ENCODE peak calls at places on chromosome 7, in nine cellular contexts. U, S, J, B, V, H, C, L and P are unnamed samples.

GRCh38 chr7:111400088-111400487 is 162.2 kb downstream of the IMMP2L start:
- DNase-seq in H (no peak), V (no peak), J (no peak), U (no peak), L (no peak), C (no peak), S (no peak), B (no peak), P (no peak)

GRCh38 chr7:2931034-2931415 is 86.9 kb upstream of the GNA12 start:
- DNase-seq in B (no peak), V (no peak), C (no peak), J (no peak), U (no peak), L (no peak), H (no peak), S (no peak), P (no peak)

GRCh38 chr7:138970446-138970845 is 10.7 kb downstream of the KIAA1549 start:
- DNase-seq in H (no peak), C (no peak), V (no peak), S (no peak), U (no peak), L (no peak), B (no peak), J (no peak), P (no peak)

GRCh38 chr7:12692479-12693259 is 5.2 kb downstream of the ARL4A start:
- DNase-seq in C (no peak), B (no peak), L (no peak), V (no peak), U (no peak), J (no peak), S (no peak), H (no peak), P (no peak)

GRCh38 chr7:76300210-76300731 is 2.2 kb upstream of the HSPB1 start:
- DNase-seq in H (peak), V (no peak), L (peak), U (peak), J (peak), B (peak), C (no peak), S (no peak), P (no peak)

GRCh38 chr7:108415821-108416536 is 40.3 kb downstream of the NRCAM start:
- DNase-seq in L (no peak), J (peak), S (peak), H (peak), V (no peak), U (peak), C (peak), B (no peak), P (no peak)

GRCh38 chr7:70881470-70881869 is 250.5 kb upstream of the GALNT17 start:
- DNase-seq in C (no peak), J (no peak), B (no peak), S (no peak), V (no peak), U (no peak), L (no peak), H (no peak), P (no peak)

GRCh38 chr7:84688671-84689070 is 494.1 kb upstream of the SEMA3A start:
- DNase-seq in S (peak), C (no peak), J (peak), L (no peak), U (peak), V (no peak), B (no peak), H (peak), P (no peak)

GRCh38 chr7:1065263-1066260 is 21.2 kb downstream of the GPR146 start:
- DNase-seq in S (no peak), B (no peak), J (peak), C (peak), U (peak), H (peak), L (peak), V (peak), P (peak)

GRCh38 chr7:151271699-151272355 is 23.3 kb upstream of the SMARCD3 start:
- DNase-seq in H (no peak), J (no peak), B (no peak), S (no peak), V (no peak), L (peak), U (peak), C (peak), P (no peak)

GRCh38 chr7:97024209-97025129 is at the start of gene DLX5:
- DNase-seq in B (no peak), J (no peak), C (no peak), S (no peak), H (no peak), U (no peak), L (no peak), V (peak), P (no peak)

GRCh38 chr7:110090113-110090820 is 1000.7 kb upstream of the LRRN3 start:
- DNase-seq in H (peak), S (no peak), L (no peak), J (peak), U (no peak), C (peak), V (no peak), B (no peak), P (no peak)

GRCh38 chr7:159117366-159118219 is 27.1 kb downstream of the VIPR2 start:
- DNase-seq in L (no peak), B (no peak), H (no peak), V (no peak), S (no peak), C (no peak), U (no peak), J (no peak), P (no peak)

GRCh38 chr7:72281325-72281724 is 130.8 kb downstream of the CALN1 start:
- DNase-seq in U (no peak), L (no peak), V (no peak), J (no peak), S (no peak), H (no peak), B (no peak), C (no peak), P (no peak)

GRCh38 chr7:105641236-105641810 is 60.0 kb upstream of the EFCAB10 start:
- DNase-seq in C (no peak), J (no peak), V (no peak), H (no peak), S (no peak), U (no peak), B (no peak), L (no peak), P (no peak)

GRCh38 chr7:29350351-29350750 is 155.8 kb downstream of the CHN2 start:
- DNase-seq in C (no peak), H (no peak), S (no peak), J (no peak), U (no peak), B (no peak), L (no peak), V (no peak), P (no peak)